ENCODE peak calls at places on chromosome 5, in nine cellular contexts. One of them, this sample, is unnamed.

GRCh38 chr5:43514471-43514815 is 505 bp downstream of the C5orf34 start:
- DNase-seq in K562: no peak
- DNase-seq in sigmoid colon: no peak
- DNase-seq in H1: no peak
- DNase-seq in suprapubic skin: no peak
- DNase-seq in GM12878: no peak
- DNase-seq in ovary: no peak
- DNase-seq in tibial nerve: no peak
- DNase-seq in transverse colon: no peak
- DNase-seq in this sample: no peak

GRCh38 chr5:3339092-3339797 is 256.4 kb upstream of the IRX1 start:
- DNase-seq in K562: no peak
- DNase-seq in sigmoid colon: peak; percentile 19
- DNase-seq in H1: no peak
- DNase-seq in suprapubic skin: no peak
- DNase-seq in GM12878: no peak
- DNase-seq in ovary: no peak
- DNase-seq in tibial nerve: no peak
- DNase-seq in transverse colon: no peak
- DNase-seq in this sample: no peak

GRCh38 chr5:76861616-76862015 is 11.8 kb downstream of the S100Z start:
- DNase-seq in K562: no peak
- DNase-seq in sigmoid colon: no peak
- DNase-seq in H1: no peak
- DNase-seq in suprapubic skin: no peak
- DNase-seq in GM12878: no peak
- DNase-seq in ovary: no peak
- DNase-seq in tibial nerve: no peak
- DNase-seq in transverse colon: no peak
- DNase-seq in this sample: no peak

GRCh38 chr5:102971693-102972293 is 148.1 kb downstream of the GIN1 start:
- DNase-seq in K562: no peak
- DNase-seq in sigmoid colon: no peak
- DNase-seq in H1: no peak
- DNase-seq in suprapubic skin: no peak
- DNase-seq in GM12878: no peak
- DNase-seq in ovary: no peak
- DNase-seq in tibial nerve: no peak
- DNase-seq in transverse colon: no peak
- DNase-seq in this sample: no peak

GRCh38 chr5:74386571-74387334 is 253.8 kb downstream of the ENC1 start:
- DNase-seq in K562: no peak
- DNase-seq in sigmoid colon: no peak
- DNase-seq in H1: no peak
- DNase-seq in suprapubic skin: no peak
- DNase-seq in GM12878: no peak
- DNase-seq in ovary: no peak
- DNase-seq in tibial nerve: no peak
- DNase-seq in transverse colon: no peak
- DNase-seq in this sample: no peak

GRCh38 chr5:178527458-178528307 is 62.5 kb downstream of the COL23A1 start:
- DNase-seq in K562: no peak
- DNase-seq in sigmoid colon: no peak
- DNase-seq in H1: no peak
- DNase-seq in suprapubic skin: peak; percentile 58
- DNase-seq in GM12878: no peak
- DNase-seq in ovary: no peak
- DNase-seq in tibial nerve: no peak
- DNase-seq in transverse colon: no peak
- DNase-seq in this sample: no peak

GRCh38 chr5:95838001-95838520 is 15.5 kb upstream of the GLRX start:
- DNase-seq in K562: no peak
- DNase-seq in sigmoid colon: no peak
- DNase-seq in H1: no peak
- DNase-seq in suprapubic skin: no peak
- DNase-seq in GM12878: no peak
- DNase-seq in ovary: no peak
- DNase-seq in tibial nerve: no peak
- DNase-seq in transverse colon: no peak
- DNase-seq in this sample: no peak

GRCh38 chr5:111512026-111512405 is 319 bp downstream of the STARD4 start:
- DNase-seq in K562: no peak
- DNase-seq in sigmoid colon: peak; percentile 77
- DNase-seq in H1: no peak
- DNase-seq in suprapubic skin: no peak
- DNase-seq in GM12878: no peak
- DNase-seq in ovary: no peak
- DNase-seq in tibial nerve: peak; percentile 17
- DNase-seq in transverse colon: no peak
- DNase-seq in this sample: no peak

GRCh38 chr5:119309290-119309818 is 46.5 kb upstream of the TNFAIP8 start:
- DNase-seq in K562: no peak
- DNase-seq in sigmoid colon: no peak
- DNase-seq in H1: no peak
- DNase-seq in suprapubic skin: no peak
- DNase-seq in GM12878: no peak
- DNase-seq in ovary: no peak
- DNase-seq in tibial nerve: no peak
- DNase-seq in transverse colon: no peak
- DNase-seq in this sample: no peak

GRCh38 chr5:146447734-146448380 is 724 bp downstream of the TCERG1 start:
- DNase-seq in K562: peak; percentile 53
- DNase-seq in sigmoid colon: no peak
- DNase-seq in H1: no peak
- DNase-seq in suprapubic skin: peak; percentile 66
- DNase-seq in GM12878: no peak
- DNase-seq in ovary: no peak
- DNase-seq in tibial nerve: no peak
- DNase-seq in transverse colon: peak; percentile 45
- DNase-seq in this sample: no peak

GRCh38 chr5:107808671-107809137 is 138.0 kb upstream of the EFNA5 start:
- DNase-seq in K562: no peak
- DNase-seq in sigmoid colon: no peak
- DNase-seq in H1: peak; percentile 83
- DNase-seq in suprapubic skin: no peak
- DNase-seq in GM12878: no peak
- DNase-seq in ovary: no peak
- DNase-seq in tibial nerve: no peak
- DNase-seq in transverse colon: no peak
- DNase-seq in this sample: no peak

GRCh38 chr5:174204914-174205313 is 159.4 kb downstream of the NSG2 start:
- DNase-seq in K562: no peak
- DNase-seq in sigmoid colon: no peak
- DNase-seq in H1: peak; percentile 64
- DNase-seq in suprapubic skin: no peak
- DNase-seq in GM12878: no peak
- DNase-seq in ovary: no peak
- DNase-seq in tibial nerve: no peak
- DNase-seq in transverse colon: no peak
- DNase-seq in this sample: no peak

GRCh38 chr5:74316064-74316586 is 324.4 kb downstream of the ENC1 start:
- DNase-seq in K562: no peak
- DNase-seq in sigmoid colon: no peak
- DNase-seq in H1: no peak
- DNase-seq in suprapubic skin: no peak
- DNase-seq in GM12878: peak; percentile 53
- DNase-seq in ovary: no peak
- DNase-seq in tibial nerve: no peak
- DNase-seq in transverse colon: no peak
- DNase-seq in this sample: no peak

GRCh38 chr5:131664929-131665328 is 29.9 kb upstream of the RAPGEF6 start:
- DNase-seq in K562: no peak
- DNase-seq in sigmoid colon: no peak
- DNase-seq in H1: no peak
- DNase-seq in suprapubic skin: no peak
- DNase-seq in GM12878: no peak
- DNase-seq in ovary: no peak
- DNase-seq in tibial nerve: no peak
- DNase-seq in transverse colon: no peak
- DNase-seq in this sample: no peak

GRCh38 chr5:139417214-139417613 is 13.3 kb upstream of the SPATA24 start:
- DNase-seq in K562: no peak
- DNase-seq in sigmoid colon: peak; percentile 84
- DNase-seq in H1: no peak
- DNase-seq in suprapubic skin: no peak
- DNase-seq in GM12878: no peak
- DNase-seq in ovary: no peak
- DNase-seq in tibial nerve: no peak
- DNase-seq in transverse colon: no peak
- DNase-seq in this sample: no peak

GRCh38 chr5:172666251-172666650 is 25.2 kb downstream of the NEURL1B start:
- DNase-seq in K562: peak; percentile 60
- DNase-seq in sigmoid colon: peak; percentile 63
- DNase-seq in H1: peak; percentile 61
- DNase-seq in suprapubic skin: no peak
- DNase-seq in GM12878: no peak
- DNase-seq in ovary: peak; percentile 34
- DNase-seq in tibial nerve: no peak
- DNase-seq in transverse colon: no peak
- DNase-seq in this sample: no peak

GRCh38 chr5:56515011-56515410 is 281.9 kb upstream of the ANKRD55 start:
- DNase-seq in K562: no peak
- DNase-seq in sigmoid colon: no peak
- DNase-seq in H1: no peak
- DNase-seq in suprapubic skin: no peak
- DNase-seq in GM12878: no peak
- DNase-seq in ovary: no peak
- DNase-seq in tibial nerve: no peak
- DNase-seq in transverse colon: no peak
- DNase-seq in this sample: no peak

GRCh38 chr5:33068786-33069185 is 357.7 kb downstream of the NPR3 start:
- DNase-seq in K562: no peak
- DNase-seq in sigmoid colon: no peak
- DNase-seq in H1: no peak
- DNase-seq in suprapubic skin: no peak
- DNase-seq in GM12878: no peak
- DNase-seq in ovary: no peak
- DNase-seq in tibial nerve: no peak
- DNase-seq in transverse colon: no peak
- DNase-seq in this sample: no peak

GRCh38 chr5:38450627-38451371 is 105.6 kb downstream of the LIFR start:
- DNase-seq in K562: no peak
- DNase-seq in sigmoid colon: no peak
- DNase-seq in H1: no peak
- DNase-seq in suprapubic skin: no peak
- DNase-seq in GM12878: no peak
- DNase-seq in ovary: no peak
- DNase-seq in tibial nerve: no peak
- DNase-seq in transverse colon: no peak
- DNase-seq in this sample: no peak
- H3K27me3 ChIP-seq in K562: peaks cover 66% of the 10 kb centered on the region
- H3K27me3 ChIP-seq in sigmoid colon: no peaks in the 10 kb centered on the region
- H3K27me3 ChIP-seq in H1: no peaks in the 10 kb centered on the region
- H3K27me3 ChIP-seq in suprapubic skin: peaks cover 9% of the 10 kb centered on the region
- H3K27me3 ChIP-seq in GM12878: no peaks in the 10 kb centered on the region
- H3K27me3 ChIP-seq in ovary: no peaks in the 10 kb centered on the region
- H3K27me3 ChIP-seq in tibial nerve: no peaks in the 10 kb centered on the region
- H3K27me3 ChIP-seq in transverse colon: peaks cover 9% of the 10 kb centered on the region
- H3K27me3 ChIP-seq in this sample: peaks cover 29% of the 10 kb centered on the region

DNA sequence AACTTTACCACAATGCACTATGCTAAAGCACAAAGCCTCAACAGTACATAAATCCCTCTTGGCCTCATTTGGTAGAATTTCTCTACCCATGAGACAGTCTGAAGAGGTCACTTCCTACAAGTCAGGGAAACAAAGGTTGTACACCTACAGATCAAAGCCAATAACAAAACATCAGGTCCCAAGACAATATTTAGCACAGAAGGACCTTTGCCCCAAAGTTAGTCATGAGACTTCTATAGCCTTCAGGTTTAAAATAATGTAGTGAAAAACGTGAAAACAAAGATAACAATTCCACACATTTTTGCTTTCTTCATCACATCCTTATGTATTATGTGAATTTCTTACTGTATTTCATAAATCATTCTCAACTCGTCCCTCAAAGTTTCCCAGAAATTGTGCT is 15.8 kb downstream of the AFF4 start:
- DNase-seq in K562: no peak
- DNase-seq in sigmoid colon: no peak
- DNase-seq in H1: no peak
- DNase-seq in suprapubic skin: no peak
- DNase-seq in GM12878: no peak
- DNase-seq in ovary: no peak
- DNase-seq in tibial nerve: no peak
- DNase-seq in transverse colon: no peak
- DNase-seq in this sample: no peak
- TF ChIP-seq EP300 in K562: no peak
- TF ChIP-seq EP300 in sigmoid colon: no peak
- TF ChIP-seq EP300 in H1: no peak
- TF ChIP-seq EP300 in suprapubic skin: no peak
- TF ChIP-seq EP300 in GM12878: no peak
- TF ChIP-seq EP300 in ovary: no peak
- TF ChIP-seq EP300 in tibial nerve: no peak
- TF ChIP-seq EP300 in transverse colon: no peak
- TF ChIP-seq EP300 in this sample: no peak

GRCh38 chr5:1294839-1295649 is at the start of gene TERT:
- DNase-seq in K562: peak; percentile 72
- DNase-seq in sigmoid colon: peak; percentile 53
- DNase-seq in H1: peak; percentile 93
- DNase-seq in suprapubic skin: peak; percentile 57
- DNase-seq in GM12878: no peak
- DNase-seq in ovary: peak; percentile 20
- DNase-seq in tibial nerve: no peak
- DNase-seq in transverse colon: peak; percentile 73
- DNase-seq in this sample: peak; percentile 57
- TF ChIP-seq POLR2A in K562: no peak
- TF ChIP-seq POLR2A in sigmoid colon: no peak
- TF ChIP-seq POLR2A in H1: no peak
- TF ChIP-seq POLR2A in suprapubic skin: no peak
- TF ChIP-seq POLR2A in GM12878: no peak
- TF ChIP-seq POLR2A in ovary: no peak
- TF ChIP-seq POLR2A in tibial nerve: no peak
- TF ChIP-seq POLR2A in transverse colon: no peak
- TF ChIP-seq POLR2A in this sample: no peak

GRCh38 chr5:93571111-93571977 is 9.7 kb downstream of the NR2F1-AS1 start:
- DNase-seq in K562: no peak
- DNase-seq in sigmoid colon: no peak
- DNase-seq in H1: peak; percentile 73
- DNase-seq in suprapubic skin: no peak
- DNase-seq in GM12878: no peak
- DNase-seq in ovary: no peak
- DNase-seq in tibial nerve: no peak
- DNase-seq in transverse colon: no peak
- DNase-seq in this sample: no peak

GRCh38 chr5:93572101-93572772 is 8.8 kb downstream of the NR2F1-AS1 start:
- DNase-seq in K562: no peak
- DNase-seq in sigmoid colon: no peak
- DNase-seq in H1: peak; percentile 70
- DNase-seq in suprapubic skin: no peak
- DNase-seq in GM12878: no peak
- DNase-seq in ovary: no peak
- DNase-seq in tibial nerve: no peak
- DNase-seq in transverse colon: no peak
- DNase-seq in this sample: no peak

GRCh38 chr5:93570294-93571110 is 10.5 kb downstream of the NR2F1-AS1 start:
- DNase-seq in K562: no peak
- DNase-seq in sigmoid colon: no peak
- DNase-seq in H1: peak; percentile 82
- DNase-seq in suprapubic skin: peak; percentile 60
- DNase-seq in GM12878: no peak
- DNase-seq in ovary: no peak
- DNase-seq in tibial nerve: no peak
- DNase-seq in transverse colon: no peak
- DNase-seq in this sample: no peak

GRCh38 chr5:93572773-93573626 is 8.0 kb downstream of the NR2F1-AS1 start:
- DNase-seq in K562: no peak
- DNase-seq in sigmoid colon: no peak
- DNase-seq in H1: peak; percentile 85
- DNase-seq in suprapubic skin: no peak
- DNase-seq in GM12878: no peak
- DNase-seq in ovary: no peak
- DNase-seq in tibial nerve: no peak
- DNase-seq in transverse colon: no peak
- DNase-seq in this sample: no peak

GRCh38 chr5:93569295-93570164 is 11.5 kb downstream of the NR2F1-AS1 start:
- DNase-seq in K562: no peak
- DNase-seq in sigmoid colon: no peak
- DNase-seq in H1: no peak
- DNase-seq in suprapubic skin: no peak
- DNase-seq in GM12878: no peak
- DNase-seq in ovary: no peak
- DNase-seq in tibial nerve: no peak
- DNase-seq in transverse colon: no peak
- DNase-seq in this sample: no peak
- H3K27me3 ChIP-seq in K562: peaks cover 30% of the 10 kb centered on the region
- H3K27me3 ChIP-seq in sigmoid colon: peaks cover 42% of the 10 kb centered on the region
- H3K27me3 ChIP-seq in H1: peaks cover 63% of the 10 kb centered on the region
- H3K27me3 ChIP-seq in suprapubic skin: peaks cover 63% of the 10 kb centered on the region
- H3K27me3 ChIP-seq in GM12878: peaks cover 15% of the 10 kb centered on the region
- H3K27me3 ChIP-seq in ovary: no peaks in the 10 kb centered on the region
- H3K27me3 ChIP-seq in tibial nerve: no peaks in the 10 kb centered on the region
- H3K27me3 ChIP-seq in transverse colon: peaks cover 90% of the 10 kb centered on the region
- H3K27me3 ChIP-seq in this sample: no peaks in the 10 kb centered on the region

This sample was measured in stomach.